ENCODE peak calls at places on chromosomes 12 and 14, in eight cellular contexts. P, Z, H, O, U, N, A and G are unnamed samples.

GRCh38 chr14:52703225-52703624 is 3.8 kb upstream of the PSMC6 start:
- DNase-seq in P (no peak), U (no peak), O (no peak), N (no peak), Z (no peak), A (no peak), H (no peak), G (no peak)

GRCh38 chr14:73771848-73772705 is 57.9 kb upstream of the PNMA1 start:
- DNase-seq in O (peak; percentile 84), A (no peak), H (peak; percentile 82), U (peak; percentile 71), P (no peak), N (peak; percentile 73), Z (peak; percentile 90), G (peak; percentile 49)

GRCh38 chr12:83573676-83574075 is 887.0 kb downstream of the TMTC2 start:
- DNase-seq in N (no peak), H (no peak), U (no peak), A (no peak), P (no peak), Z (no peak), O (no peak), G (no peak)

GRCh38 chr12:25590021-25590721 is 37.1 kb upstream of the LMNTD1 start:
- DNase-seq in O (peak; percentile 33), A (peak; percentile 31), N (peak; percentile 8), Z (no peak), U (peak; percentile 22), P (no peak), H (peak; percentile 46), G (peak; percentile 27)

GRCh38 chr12:2606186-2606910 is 188.4 kb upstream of the FKBP4 start:
- DNase-seq in P (no peak), U (no peak), Z (no peak), N (no peak), H (no peak), A (no peak), O (no peak), G (no peak)

GRCh38 chr12:131118366-131118765 is 164.7 kb downstream of the ADGRD1 start:
- DNase-seq in U (no peak), P (no peak), O (no peak), N (no peak), Z (no peak), A (no peak), H (no peak), G (no peak)

GRCh38 chr12:124049451-124050094 is 76.6 kb downstream of the ZNF664 start:
- DNase-seq in U (no peak), A (no peak), O (no peak), Z (no peak), P (no peak), N (no peak), H (no peak), G (no peak)

GRCh38 chr12:46944771-46945170 is 119.0 kb upstream of the SLC38A4 start:
- DNase-seq in H (no peak), A (no peak), Z (no peak), P (no peak), N (no peak), O (no peak), U (no peak), G (no peak)

GRCh38 chr12:40141996-40142395 is 36.1 kb upstream of the SLC2A13 start:
- DNase-seq in A (no peak), H (no peak), U (no peak), Z (no peak), P (no peak), O (no peak), N (no peak), G (no peak)

GRCh38 chr12:26853303-26854027 is 20.5 kb upstream of the ITPR2 start:
- DNase-seq in O (peak; percentile 76), P (peak; percentile 61), H (peak; percentile 73), A (peak; percentile 80), U (peak; percentile 59), Z (peak; percentile 57), N (peak; percentile 76), G (peak; percentile 53)

GRCh38 chr14:68088463-68088862 is 268.9 kb downstream of the RAD51B start:
- DNase-seq in U (no peak), H (no peak), P (no peak), Z (no peak), N (no peak), A (no peak), O (no peak), G (no peak)

GRCh38 chr12:69329669-69330428 is 18.3 kb upstream of the LYZ start:
- DNase-seq in P (no peak), Z (no peak), U (no peak), O (peak; percentile 34), N (no peak), A (no peak), H (peak; percentile 15), G (no peak)

GRCh38 chr14:83707056-83707455 is 1822.9 kb upstream of the FLRT2 start:
- DNase-seq in N (no peak), P (no peak), A (no peak), O (no peak), H (no peak), Z (no peak), U (no peak), G (no peak)

GRCh38 chr14:65303185-65303901 is 109.2 kb upstream of the FUT8 start:
- DNase-seq in Z (no peak), N (no peak), O (peak; percentile 46), P (no peak), U (no peak), H (peak; percentile 55), A (no peak), G (no peak)

GRCh38 chr12:81859521-81859920 is 100.4 kb upstream of the PPFIA2 start:
- DNase-seq in P (no peak), H (no peak), O (no peak), A (no peak), U (no peak), N (no peak), Z (no peak), G (no peak)

GRCh38 chr14:23090254-23090636 is 4.7 kb downstream of the ACIN1 start:
- DNase-seq in Z (no peak), A (no peak), U (no peak), H (no peak), P (no peak), O (no peak), N (no peak), G (no peak)

GRCh38 chr14:23168246-23168645 is 15.2 kb downstream of the SLC7A8 start:
- DNase-seq in Z (no peak), H (no peak), O (no peak), A (no peak), P (no peak), U (no peak), N (no peak), G (no peak)

GRCh38 chr12:87444039-87444438 is 585.2 kb downstream of the C12orf50 start:
- DNase-seq in Z (no peak), O (no peak), N (no peak), A (no peak), U (no peak), P (no peak), H (no peak), G (no peak)

GRCh38 chr14:74963705-74964271 is 8.4 kb upstream of the PGF start:
- DNase-seq in N (no peak), O (no peak), P (no peak), Z (no peak), A (no peak), H (no peak), U (no peak), G (no peak)

GRCh38 chr14:31930493-31931225 is 146.4 kb upstream of the ARHGAP5 start:
- DNase-seq in N (no peak), A (no peak), Z (no peak), P (no peak), O (no peak), H (no peak), U (no peak), G (no peak)

GRCh38 chr14:36553650-36554260 is 28.7 kb downstream of the NKX2-8 start:
- DNase-seq in O (no peak), Z (no peak), H (no peak), N (peak; percentile 31), P (no peak), A (no peak), U (no peak), G (no peak)

GRCh38 chr12:2456122-2456812 is 338.5 kb upstream of the FKBP4 start:
- DNase-seq in N (no peak), A (no peak), H (no peak), U (no peak), Z (no peak), P (no peak), O (no peak), G (no peak)

GRCh38 chr12:74646831-74647230 is 109.2 kb downstream of the ATXN7L3B start:
- DNase-seq in O (no peak), P (no peak), U (no peak), Z (no peak), N (no peak), A (no peak), H (no peak), G (no peak)

GRCh38 chr12:96445743-96446655 is 43.4 kb upstream of the CFAP54 start:
- DNase-seq in O (peak; percentile 36), A (peak; percentile 63), U (peak; percentile 45), Z (no peak), N (peak; percentile 61), P (no peak), H (peak; percentile 30), G (peak; percentile 72)

GRCh38 chr12:12881495-12881894 is 9.9 kb upstream of the GPRC5A start:
- DNase-seq in O (no peak), P (no peak), Z (no peak), N (no peak), A (no peak), H (no peak), U (no peak), G (no peak)

GRCh38 chr14:101253948-101254347 is 307.3 kb upstream of the DIO3 start:
- DNase-seq in Z (no peak), O (no peak), H (no peak), U (no peak), N (no peak), A (no peak), P (no peak), G (peak; percentile 7)

GRCh38 chr14:55075628-55076027 is 24.2 kb downstream of the MAPK1IP1L start:
- DNase-seq in O (no peak), A (no peak), P (no peak), H (no peak), U (no peak), N (no peak), Z (no peak), G (no peak)

GRCh38 chr14:103416916-103417315 is 31.7 kb downstream of the MARK3 start:
- DNase-seq in P (no peak), A (no peak), H (no peak), Z (no peak), O (no peak), N (no peak), U (no peak), G (no peak)

GRCh38 chr14:92984896-92985295 is 61.9 kb downstream of the CHGA start:
- DNase-seq in H (no peak), P (no peak), U (no peak), Z (no peak), O (no peak), N (no peak), A (no peak), G (no peak)